ENCODE peak calls at places on chromosomes 7 and 10, in six cellular contexts. H is H9, E is mesenchymal stem cell, Y is IMR-90, A is H1, O is trophoblast cell. Q is an unnamed sample.

GRCh38 chr7:24786941-24787340 is 29.7 kb upstream of the GSDME start:
- DNase-seq in A (no peak), O (peak), H (no peak), Y (peak), E (peak), Q (no peak)

GRCh38 chr7:1555813-1556540 is at the start of gene TMEM184A:
- DNase-seq in Y (no peak), O (peak), E (peak), A (no peak), H (peak), Q (no peak)

GRCh38 chr7:137073571-137074325 is 205.3 kb downstream of the CHRM2 start:
- DNase-seq in O (peak), A (no peak), E (peak), Y (peak), H (no peak), Q (no peak)

GRCh38 chr10:99672884-99673283 is 13.6 kb downstream of the ENTPD7 start:
- DNase-seq in E (no peak), O (no peak), H (no peak), A (no peak), Y (peak), Q (no peak)

GRCh38 chr10:87925570-87925969 is 62.1 kb downstream of the PTEN start:
- DNase-seq in E (no peak), A (no peak), Y (no peak), H (no peak), O (no peak), Q (no peak)

GRCh38 chr7:38280707-38281106 is 7.3 kb upstream of the TARP start:
- DNase-seq in E (no peak), O (no peak), A (no peak), H (no peak), Y (no peak), Q (no peak)

GRCh38 chr7:155298834-155299538 is 1.3 kb downstream of the INSIG1 start:
- DNase-seq in H (peak), O (peak), Y (peak), E (peak), A (peak), Q (peak)

GRCh38 chr7:101018271-101019167 is 1.4 kb upstream of the MUC17 start:
- DNase-seq in A (no peak), H (peak), O (no peak), E (peak), Y (no peak), Q (peak)

GRCh38 chr7:155467846-155468821 is 10.2 kb downstream of the EN2 start:
- DNase-seq in Y (no peak), O (no peak), H (peak), E (no peak), A (no peak), Q (no peak)

GRCh38 chr10:71767420-71768035 is 5.8 kb downstream of the VSIR start:
- DNase-seq in A (no peak), E (peak), O (peak), Y (no peak), H (no peak), Q (no peak)

GRCh38 chr7:141356096-141356495 is 195.1 kb upstream of the AGK start:
- DNase-seq in O (no peak), A (no peak), Y (no peak), E (peak), H (no peak), Q (no peak)

GRCh38 chr10:13515467-13515866 is 13.3 kb downstream of the BEND7 start:
- DNase-seq in A (no peak), Y (no peak), O (no peak), E (no peak), H (no peak), Q (no peak)

GRCh38 chr10:62459072-62459471 is 84.9 kb downstream of the ZNF365 start:
- DNase-seq in A (no peak), Y (peak), E (peak), O (no peak), H (no peak), Q (no peak)

GRCh38 chr10:45000138-45000763 is 472 bp upstream of the ZNF22 start:
- DNase-seq in H (no peak), O (no peak), E (peak), Y (peak), A (no peak), Q (no peak)

GRCh38 chr7:44348300-44348699 is 22.9 kb upstream of the CAMK2B start:
- DNase-seq in A (no peak), E (peak), H (peak), Y (peak), O (no peak), Q (no peak)

GRCh38 chr7:112449353-112449752 is 907 bp upstream of the IFRD1 start:
- DNase-seq in O (peak), Y (peak), E (no peak), A (no peak), H (no peak), Q (no peak)

GRCh38 chr7:82616059-82616723 is 172.6 kb upstream of the CACNA2D1 start:
- DNase-seq in Y (no peak), E (no peak), H (no peak), O (no peak), A (no peak), Q (no peak)

GRCh38 chr10:72336259-72337038 is 18.3 kb downstream of the DNAJB12 start:
- DNase-seq in E (no peak), A (no peak), Y (no peak), O (no peak), H (no peak), Q (no peak)

GRCh38 chr10:79249156-79250121 is 97.8 kb upstream of the PPIF start:
- DNase-seq in A (no peak), E (no peak), Y (no peak), O (no peak), H (no peak), Q (no peak)

GRCh38 chr10:66982792-66983481 is 57.1 kb downstream of the LRRTM3 start:
- DNase-seq in E (no peak), H (no peak), A (no peak), Y (no peak), O (no peak), Q (no peak)

GRCh38 chr10:28254290-28254985 is 48.4 kb downstream of the MPP7 start:
- DNase-seq in Y (peak), H (no peak), E (peak), O (no peak), A (no peak), Q (no peak)

GRCh38 chr10:113958631-113959382 is 84.9 kb upstream of the ADRB1 start:
- DNase-seq in O (peak), A (no peak), Y (peak), H (no peak), E (peak), Q (no peak)

GRCh38 chr10:114703377-114704125 is 45.5 kb upstream of the ABLIM1 start:
- DNase-seq in A (no peak), H (no peak), E (no peak), Y (peak), O (no peak), Q (no peak)

GRCh38 chr10:60863796-60864195 is 80.2 kb downstream of the RHOBTB1 start:
- DNase-seq in H (no peak), A (no peak), E (no peak), Y (no peak), O (no peak), Q (no peak)

GRCh38 chr7:107315821-107316220 is 147.0 kb downstream of the HBP1 start:
- DNase-seq in A (no peak), O (no peak), Y (no peak), E (no peak), H (no peak), Q (no peak)

GRCh38 chr10:124211921-124212320 is 118.5 kb upstream of the CHST15 start:
- DNase-seq in Y (no peak), O (peak), H (no peak), E (peak), A (no peak), Q (no peak)

GRCh38 chr7:3892686-3893085 is 591.6 kb downstream of the SDK1 start:
- DNase-seq in A (no peak), O (peak), Y (no peak), E (no peak), H (no peak), Q (no peak)

GRCh38 chr7:135179321-135179925 is 8.9 kb upstream of the CYREN start:
- DNase-seq in E (no peak), A (no peak), H (no peak), O (peak), Y (no peak), Q (no peak)
- H3K14ac ChIP-seq in E (no peak), A (no peak), H (no peak), O (no peak), Y (no peak), Q (no peak)

GRCh38 chr7:26006421-26006820 is 145.6 kb upstream of the NFE2L3 start:
- DNase-seq in H (no peak), E (no peak), O (peak), A (no peak), Y (no peak), Q (no peak)

GRCh38 chr7:26008428-26008827 is 143.6 kb upstream of the NFE2L3 start:
- DNase-seq in H (no peak), O (peak), E (no peak), Y (no peak), A (no peak), Q (no peak)

GRCh38 chr7:26011039-26011696 is 140.8 kb upstream of the NFE2L3 start:
- DNase-seq in O (no peak), Y (no peak), H (no peak), E (no peak), A (no peak), Q (no peak)

GRCh38 chr7:26005683-26006410 is 146.2 kb upstream of the NFE2L3 start:
- DNase-seq in H (no peak), O (peak), A (no peak), E (no peak), Y (no peak), Q (no peak)

DNA sequence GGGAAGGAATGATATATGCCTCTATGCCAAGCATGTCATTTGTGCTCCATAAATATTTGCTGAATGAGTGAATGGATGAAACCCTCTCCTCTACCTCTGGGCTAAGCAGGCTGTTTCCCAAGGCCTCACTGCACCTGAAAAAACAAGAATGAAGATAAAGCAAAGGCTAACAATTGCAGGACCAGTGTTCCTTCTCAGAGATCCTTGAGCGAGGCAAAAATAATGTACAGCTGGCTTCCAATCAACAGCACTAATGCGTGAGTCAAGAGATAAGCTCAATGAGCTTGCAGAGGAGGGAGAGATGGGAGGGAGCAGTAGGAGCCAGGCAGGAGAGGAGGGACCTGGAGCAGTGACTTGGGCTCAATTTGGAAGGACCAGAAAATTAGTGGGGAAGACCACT is 144.5 kb upstream of the NFE2L3 start:
- DNase-seq in H (no peak), E (no peak), Y (no peak), A (no peak), O (no peak), Q (no peak)
- H3K18ac ChIP-seq in H (no peak), E (no peak), Y (no peak), A (no peak), O (no peak), Q (no peak)

GRCh38 chr10:111273635-111274034 is 196.8 kb downstream of the ADRA2A start:
- DNase-seq in O (no peak), E (no peak), A (no peak), H (no peak), Y (no peak), Q (no peak)

GRCh38 chr10:111277685-111278084 is 200.9 kb downstream of the ADRA2A start:
- DNase-seq in H (no peak), A (no peak), Y (no peak), O (no peak), E (no peak), Q (no peak)

GRCh38 chr10:111275091-111275490 is 198.3 kb downstream of the ADRA2A start:
- DNase-seq in E (no peak), A (no peak), H (no peak), Y (no peak), O (no peak), Q (no peak)
- H3K14ac ChIP-seq in E (no peak), A (no peak), H (no peak), Y (no peak), O (no peak), Q (no peak)

GRCh38 chr10:102504976-102505300 is 1.2 kb downstream of the SUFU start:
- DNase-seq in H (no peak), A (no peak), E (no peak), O (no peak), Y (no peak), Q (no peak)

GRCh38 chr10:102502337-102503151 is at the start of gene ACTR1A:
- DNase-seq in H (peak), E (peak), A (peak), Y (peak), O (peak), Q (peak)

GRCh38 chr10:102503264-102504178 is at the start of gene SUFU:
- DNase-seq in H (peak), A (peak), Y (peak), O (peak), E (peak), Q (peak)

GRCh38 chr10:102505462-102506115 is 1.8 kb downstream of the SUFU start:
- DNase-seq in O (no peak), A (no peak), E (no peak), Y (no peak), H (no peak), Q (no peak)

GRCh38 chr10:102504179-102504975 is 605 bp downstream of the SUFU start:
- DNase-seq in H (peak), Y (peak), E (peak), O (peak), A (peak), Q (peak)
- H3K18ac ChIP-seq in H (no peak), Y (peak), E (peak), O (peak), A (no peak), Q (peak)

GRCh38 chr7:138116156-138116555 is 39.9 kb downstream of the AKR1D1 start:
- DNase-seq in A (no peak), O (peak), Y (peak), H (no peak), E (peak), Q (no peak)
- H3K14ac ChIP-seq in A (no peak), O (no peak), Y (no peak), H (no peak), E (no peak), Q (no peak)

DNA sequence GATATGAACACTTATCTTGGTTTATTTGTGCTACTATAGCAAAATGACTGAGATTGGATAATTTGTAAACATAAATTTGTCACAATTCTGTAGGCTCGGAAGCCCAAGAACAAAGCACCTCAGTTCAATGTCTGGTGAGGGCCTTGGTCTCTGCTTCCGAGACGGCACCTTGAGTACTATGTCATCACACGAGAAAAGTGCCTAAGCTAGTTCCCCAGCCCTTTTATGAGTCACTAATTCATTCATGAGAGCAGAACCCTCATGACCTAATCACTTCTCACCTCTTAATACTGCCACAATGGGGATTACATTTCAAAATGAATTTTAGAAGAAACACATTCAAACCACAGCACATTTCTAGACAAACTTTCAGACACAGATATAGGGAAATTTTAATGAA is 52.0 kb upstream of the PRSS1 start:
- DNase-seq in Y (no peak), O (no peak), E (no peak), A (no peak), H (no peak), Q (no peak)
- H3K18ac ChIP-seq in Y (no peak), O (no peak), E (no peak), A (peak), H (no peak), Q (no peak)